ENCODE peak calls at places on chromosome X, in eight cellular contexts. Y is fibroblast of villous mesenchyme; C is activated naive CD4-positive, alpha-beta T cell treated with anti-CD3 and anti-CD28 coated beads, Interleukin-2, amount 10 ng/mL, durations not matched to agents 7 days and 5 days; X is CD8-positive, alpha-beta memory T cell; E is activated T-cell treated with anti-CD3 and anti-CD28 coated beads for 1 hour; O is occipital lobe; A is T-helper 2 cell; G is uterus. L is an unnamed sample.

GRCh38 chrX:151750511-151750910 is 16.0 kb downstream of the CNGA2 start:
- DNase-seq in O (no peak), E (no peak), C (no peak), G (no peak), Y (no peak), X (no peak), A (no peak), L (no peak)

GRCh38 chrX:155134255-155134654 is 62.9 kb downstream of the BRCC3 start:
- DNase-seq in X (no peak), A (no peak), G (no peak), C (no peak), O (no peak), E (no peak), Y (no peak), L (no peak)

GRCh38 chrX:11647048-11647650 is 18.6 kb downstream of the ARHGAP6 start:
- DNase-seq in A (no peak), G (no peak), X (no peak), E (no peak), Y (peak), C (no peak), O (no peak), L (no peak)

GRCh38 chrX:23901065-23901464 is 6.7 kb downstream of the APOO start:
- DNase-seq in C (no peak), G (no peak), E (no peak), X (no peak), A (peak), O (no peak), Y (peak), L (peak)

GRCh38 chrX:47568656-47569295 is 7.8 kb downstream of the ARAF start:
- DNase-seq in C (peak), Y (no peak), O (no peak), A (peak), X (no peak), E (no peak), G (no peak), L (no peak)

GRCh38 chrX:150688911-150689451 is 4.2 kb upstream of the MTMR1 start:
- DNase-seq in G (no peak), Y (peak), C (no peak), A (no peak), X (no peak), O (no peak), E (no peak), L (no peak)

GRCh38 chrX:138723301-138723700 is 11.8 kb upstream of the FGF13 start:
- DNase-seq in X (no peak), E (no peak), O (no peak), G (no peak), A (no peak), Y (no peak), C (no peak), L (no peak)

GRCh38 chrX:10725071-10725470 is 104.7 kb upstream of the MID1 start:
- DNase-seq in E (no peak), G (no peak), A (no peak), C (no peak), Y (no peak), O (no peak), X (no peak), L (peak)

GRCh38 chrX:123993326-123993725 is 31.8 kb downstream of the STAG2 start:
- DNase-seq in E (no peak), A (no peak), Y (peak), G (no peak), C (no peak), O (no peak), X (no peak), L (no peak)

GRCh38 chrX:150361777-150362351 is 1.3 kb upstream of the MAMLD1 start:
- DNase-seq in O (no peak), C (peak), X (peak), A (peak), Y (no peak), E (no peak), G (no peak), L (no peak)

GRCh38 chrX:110407910-110408545 is 49.4 kb downstream of the RTL9 start:
- DNase-seq in O (no peak), Y (peak), E (peak), G (peak), A (peak), C (peak), X (peak), L (peak)

GRCh38 chrX:45502396-45502795 is 301.7 kb upstream of the DIPK2B start:
- DNase-seq in C (no peak), A (no peak), X (no peak), E (no peak), O (no peak), Y (no peak), G (no peak), L (no peak)

GRCh38 chrX:45233541-45233940 is 32.9 kb upstream of the DIPK2B start:
- DNase-seq in X (no peak), O (no peak), E (no peak), A (no peak), C (no peak), G (no peak), Y (no peak), L (no peak)

GRCh38 chrX:1368385-1368698 is 23.6 kb downstream of the SLC25A6 start:
- DNase-seq in O (no peak), E (no peak), Y (no peak), G (no peak), C (no peak), A (no peak), X (no peak), L (no peak)

GRCh38 chrX:124194209-124194608 is 138.3 kb upstream of the TEX13D start:
- DNase-seq in A (no peak), E (no peak), X (no peak), G (no peak), C (no peak), Y (no peak), O (no peak), L (no peak)

GRCh38 chrX:44003975-44004374 is 30.8 kb upstream of the NDP start:
- DNase-seq in E (no peak), O (no peak), G (no peak), C (no peak), A (no peak), Y (no peak), X (no peak), L (no peak)

GRCh38 chrX:40423299-40423698 is 157.5 kb upstream of the ATP6AP2 start:
- DNase-seq in E (no peak), G (no peak), Y (no peak), A (no peak), C (no peak), X (no peak), O (no peak), L (no peak)

GRCh38 chrX:9341305-9342201 is 123.3 kb upstream of the TBL1X start:
- DNase-seq in A (peak), Y (peak), O (no peak), G (peak), E (no peak), X (peak), C (peak), L (peak)

GRCh38 chrX:128717635-128718578 is 665.7 kb upstream of the ACTRT1 start:
- DNase-seq in O (no peak), Y (no peak), A (no peak), X (no peak), E (no peak), G (no peak), C (no peak), L (no peak)

GRCh38 chrX:108198420-108198819 is 106.8 kb downstream of the ATG4A start:
- DNase-seq in G (peak), C (no peak), Y (peak), A (no peak), E (no peak), X (no peak), O (no peak), L (no peak)

GRCh38 chrX:2397648-2398340 is 103.0 kb downstream of the DHRSX start:
- DNase-seq in Y (peak), E (no peak), C (no peak), X (no peak), O (no peak), A (no peak), G (no peak), L (no peak)

GRCh38 chrX:10158279-10158939 is 1.6 kb downstream of the CLCN4 start:
- DNase-seq in A (peak), O (peak), C (peak), E (no peak), Y (no peak), X (no peak), G (no peak), L (no peak)

GRCh38 chrX:70171636-70172035 is 5.6 kb upstream of the DGAT2L6 start:
- DNase-seq in Y (no peak), X (no peak), G (no peak), E (no peak), C (no peak), O (no peak), A (no peak), L (no peak)

GRCh38 chrX:1535241-1536041 is 1.5 kb downstream of the P2RY8 start:
- DNase-seq in E (no peak), O (no peak), A (peak), Y (no peak), C (peak), X (peak), G (no peak), L (no peak)

GRCh38 chrX:4314586-4314985 is 601.1 kb upstream of the PRKX start:
- DNase-seq in G (no peak), C (no peak), X (no peak), Y (no peak), E (no peak), O (no peak), A (no peak), L (no peak)

GRCh38 chrX:153869473-153870287 is 16.3 kb downstream of the L1CAM start:
- DNase-seq in E (no peak), X (no peak), A (no peak), Y (no peak), O (no peak), G (no peak), C (no peak), L (no peak)